ENCODE peak calls at places on chromosomes 3 and 15, in six cellular contexts. B, I, W, V, G and D are unnamed samples.

GRCh38 chr15:37094542-37095196 is 5.7 kb downstream of the MEIS2 start:
- DNase-seq in B (no peak), I (no peak), W (peak), V (no peak), G (no peak), D (no peak)

GRCh38 chr3:124557433-124558232 is 172.6 kb upstream of the UMPS start:
- DNase-seq in B (no peak), I (peak), W (peak), V (no peak), G (no peak), D (no peak)

GRCh38 chr15:100893964-100894295 is 14.3 kb downstream of the ALDH1A3 start:
- DNase-seq in B (no peak), I (no peak), W (no peak), V (no peak), G (no peak), D (no peak)

GRCh38 chr15:89129123-89129815 is 41.0 kb downstream of the ABHD2 start:
- DNase-seq in B (no peak), I (peak), W (peak), V (no peak), G (peak), D (peak)

GRCh38 chr3:53850895-53851294 is 4.5 kb downstream of the IL17RB start:
- DNase-seq in B (no peak), I (peak), W (peak), V (no peak), G (peak), D (no peak)

GRCh38 chr3:172710709-172711456 is at the start of gene NCEH1:
- DNase-seq in B (peak), I (peak), W (peak), V (peak), G (peak), D (peak)

GRCh38 chr3:172233474-172234277 is 194.3 kb downstream of the FNDC3B start:
- DNase-seq in B (no peak), I (no peak), W (no peak), V (no peak), G (no peak), D (no peak)

GRCh38 chr3:4359805-4360502 is 56.8 kb downstream of the SETMAR start:
- DNase-seq in B (no peak), I (peak), W (peak), V (no peak), G (no peak), D (no peak)

GRCh38 chr15:52789008-52789600 is 1.0 kb downstream of the ONECUT1 start:
- DNase-seq in B (no peak), I (no peak), W (no peak), V (no peak), G (no peak), D (no peak)

GRCh38 chr3:155323063-155323666 is 29.7 kb upstream of the STRIT1 start:
- DNase-seq in B (no peak), I (peak), W (peak), V (peak), G (no peak), D (no peak)

GRCh38 chr15:101029971-101030661 is 111.0 kb downstream of the LRRK1 start:
- DNase-seq in B (no peak), I (no peak), W (no peak), V (no peak), G (no peak), D (peak)

GRCh38 chr15:48766196-48766595 is 44.7 kb downstream of the CEP152 start:
- DNase-seq in B (no peak), I (peak), W (peak), V (no peak), G (no peak), D (no peak)

GRCh38 chr3:128006471-128007424 is 45.5 kb upstream of the SEC61A1 start:
- DNase-seq in B (no peak), I (no peak), W (no peak), V (no peak), G (no peak), D (no peak)

GRCh38 chr15:33561407-33561806 is 250.6 kb downstream of the RYR3 start:
- DNase-seq in B (no peak), I (no peak), W (no peak), V (no peak), G (no peak), D (no peak)

GRCh38 chr3:58270485-58270884 is 32.9 kb downstream of the ABHD6 start:
- DNase-seq in B (no peak), I (no peak), W (no peak), V (no peak), G (no peak), D (no peak)

GRCh38 chr3:25151497-25151896 is 276.6 kb upstream of the RARB start:
- DNase-seq in B (no peak), I (no peak), W (peak), V (no peak), G (no peak), D (no peak)

GRCh38 chr3:10248984-10249748 is 907 bp downstream of the TATDN2 start:
- DNase-seq in B (peak), I (no peak), W (peak), V (no peak), G (peak), D (peak)

GRCh38 chr3:72231439-72232196 is 446.7 kb upstream of the PROK2 start:
- DNase-seq in B (no peak), I (no peak), W (no peak), V (no peak), G (peak), D (no peak)

GRCh38 chr3:65871305-65872141 is 167.2 kb downstream of the MAGI1 start:
- DNase-seq in B (no peak), I (peak), W (no peak), V (no peak), G (peak), D (peak)

GRCh38 chr15:99158626-99159412 is 53.9 kb downstream of the SYNM start:
- DNase-seq in B (no peak), I (no peak), W (no peak), V (no peak), G (no peak), D (no peak)